ENCODE peak calls at places on chromosomes 5 and 9, in nine cellular contexts. Y is HCT116, I is left ventricle myocardium inferior, D is IMR-90, M is cardiac muscle cell, X is brain microvascular endothelial cell, T is Peyer's patch, Q is prostate gland, C is thyroid gland. H is an unnamed sample. For H3K27me3, the result is how much of the 10 kb centered on the place peaks cover.

GRCh38 chr9:98890256-98890655 is 53.5 kb upstream of the COL15A1 start:
- DNase-seq in M (no peak), C (peak), D (no peak), Q (no peak), T (no peak), X (no peak), I (no peak), Y (no peak), H (no peak)

GRCh38 chr9:98203153-98203552 is 10.7 kb upstream of the CORO2A start:
- DNase-seq in Q (no peak), D (no peak), T (no peak), C (no peak), M (no peak), I (no peak), X (no peak), Y (no peak), H (no peak)

GRCh38 chr5:54703568-54704255 is 186.2 kb downstream of the SNX18 start:
- DNase-seq in M (no peak), Q (no peak), D (no peak), C (no peak), X (no peak), Y (no peak), T (no peak), I (no peak), H (no peak)

GRCh38 chr9:85021686-85022085 is 352.2 kb downstream of the NTRK2 start:
- DNase-seq in C (no peak), I (no peak), T (no peak), Q (no peak), M (no peak), D (no peak), X (no peak), Y (no peak), H (no peak)

GRCh38 chr5:51386916-51387853 is 3.9 kb downstream of the ISL1 start:
- DNase-seq in Q (no peak), T (no peak), X (no peak), Y (no peak), I (no peak), M (peak), D (no peak), C (no peak), H (no peak)

GRCh38 chr9:17630531-17630949 is 51.7 kb downstream of the SH3GL2 start:
- DNase-seq in X (no peak), C (no peak), D (no peak), Y (no peak), I (no peak), T (no peak), M (no peak), Q (no peak), H (no peak)

GRCh38 chr9:97507585-97507984 is 6.1 kb downstream of the TMOD1 start:
- DNase-seq in I (no peak), C (no peak), D (no peak), X (no peak), Q (no peak), T (no peak), Y (no peak), M (no peak), H (no peak)

GRCh38 chr5:54942064-54942778 is 43.2 kb downstream of the ESM1 start:
- DNase-seq in M (no peak), Q (no peak), T (no peak), Y (no peak), D (no peak), I (no peak), X (peak), C (no peak), H (no peak)

GRCh38 chr5:33105521-33105941 is 335.2 kb upstream of the TARS1 start:
- DNase-seq in Y (no peak), C (no peak), M (no peak), I (no peak), X (peak), Q (no peak), T (no peak), D (peak), H (peak)

GRCh38 chr9:116789097-116789496 is 102.0 kb downstream of the TRIM32 start:
- DNase-seq in T (no peak), Q (no peak), I (no peak), Y (no peak), D (no peak), M (no peak), X (no peak), C (no peak), H (no peak)

GRCh38 chr5:139862313-139862712 is 66.7 kb downstream of the PSD2 start:
- DNase-seq in Q (no peak), M (no peak), X (peak), I (no peak), C (no peak), D (peak), Y (no peak), T (no peak), H (no peak)

GRCh38 chr9:101387871-101388506 is 3.2 kb upstream of the BAAT start:
- DNase-seq in C (no peak), D (peak), T (no peak), M (peak), Q (no peak), I (no peak), Y (peak), X (peak), H (peak)

GRCh38 chr9:95091971-95092320 is 225.6 kb downstream of the FANCC start:
- DNase-seq in M (peak), Y (no peak), T (no peak), I (no peak), D (peak), C (no peak), Q (no peak), X (peak), H (peak)

GRCh38 chr5:10695759-10696543 is 65.1 kb downstream of the DAP start:
- DNase-seq in Y (no peak), X (no peak), I (no peak), C (no peak), M (no peak), D (no peak), T (no peak), Q (no peak), H (no peak)

GRCh38 chr5:99141534-99142135 is 212.8 kb upstream of the CHD1 start:
- DNase-seq in Y (no peak), I (no peak), Q (no peak), X (no peak), M (no peak), D (no peak), T (no peak), C (no peak), H (peak)

GRCh38 chr5:102958481-102959011 is 161.4 kb downstream of the GIN1 start:
- DNase-seq in X (peak), T (no peak), M (no peak), D (peak), Y (peak), C (no peak), Q (no peak), I (no peak), H (peak)

GRCh38 chr5:124960266-124960665 is 213.8 kb upstream of the ZNF608 start:
- DNase-seq in T (no peak), M (no peak), X (no peak), I (no peak), Q (no peak), C (no peak), D (no peak), Y (no peak), H (no peak)

GRCh38 chr9:78856781-78857180 is 559.9 kb downstream of the PSAT1 start:
- DNase-seq in I (no peak), C (no peak), T (no peak), Y (no peak), Q (no peak), D (no peak), X (no peak), M (no peak), H (no peak)

GRCh38 chr5:128905225-128906110 is 59.8 kb upstream of the SLC27A6 start:
- DNase-seq in D (peak), T (no peak), Q (peak), X (peak), C (peak), Y (peak), I (no peak), M (peak), H (peak)

GRCh38 chr9:18865542-18865941 is 167.5 kb downstream of the SAXO1 start:
- DNase-seq in D (peak), T (no peak), Q (no peak), C (no peak), X (no peak), Y (no peak), M (no peak), I (no peak), H (no peak)

GRCh38 chr5:151721087-151721646 is 34.5 kb upstream of the SPARC start:
- DNase-seq in Y (no peak), I (no peak), T (no peak), C (no peak), X (no peak), D (peak), Q (no peak), M (no peak), H (no peak)

GRCh38 chr5:126449751-126450271 is 26.6 kb downstream of the GRAMD2B start:
- DNase-seq in M (peak), I (no peak), C (peak), X (peak), Y (no peak), T (no peak), D (peak), Q (no peak), H (peak)

GRCh38 chr9:129962889-129963703 is 79.9 kb downstream of the FNBP1 start:
- DNase-seq in Y (no peak), T (no peak), X (peak), C (peak), D (peak), I (peak), M (peak), Q (peak), H (peak)

GRCh38 chr9:125999504-125999881 is 252.3 kb downstream of the PBX3 start:
- DNase-seq in I (no peak), C (no peak), M (no peak), T (no peak), D (no peak), Q (no peak), Y (no peak), X (no peak), H (no peak)

GRCh38 chr5:6633469-6634326 is 458 bp downstream of the SRD5A1 start:
- DNase-seq in I (no peak), Y (no peak), T (peak), X (peak), D (peak), C (peak), M (peak), Q (peak), H (peak)

GRCh38 chr5:6634327-6634713 is 1.1 kb downstream of the SRD5A1 start:
- DNase-seq in M (no peak), Q (no peak), I (no peak), T (no peak), C (no peak), D (no peak), X (no peak), Y (no peak), H (peak)

GRCh38 chr5:6632931-6633468 is at the start of the genes NSUN2 and SRD5A1:
- DNase-seq in C (peak), T (peak), M (peak), Q (peak), X (peak), I (peak), Y (peak), D (peak), H (peak)

GRCh38 chr5:6636293-6636692 is 3.1 kb downstream of the SRD5A1 start:
- DNase-seq in D (no peak), M (no peak), T (no peak), Q (peak), X (no peak), I (no peak), Y (no peak), C (no peak), H (peak)

GRCh38 chr5:6634788-6635430 is 1.7 kb downstream of the SRD5A1 start:
- DNase-seq in C (no peak), T (no peak), Y (no peak), D (peak), M (no peak), Q (no peak), I (no peak), X (no peak), H (peak)
- H3K4me3 ChIP-seq in C (no peak), T (no peak), Y (peak), D (peak), M (no peak), Q (no peak), I (no peak), X (no peak), H (peak)

GRCh38 chr5:121969660-121970295 is 8.0 kb downstream of the SRFBP1 start:
- DNase-seq in D (peak), I (no peak), M (no peak), Y (no peak), X (no peak), C (no peak), Q (no peak), T (no peak), H (peak)

GRCh38 chr5:121968910-121969607 is 7.3 kb downstream of the SRFBP1 start:
- DNase-seq in C (no peak), X (peak), Y (peak), D (peak), Q (no peak), I (no peak), M (no peak), T (no peak), H (peak)

GRCh38 chr5:121963409-121963808 is 1.6 kb downstream of the SRFBP1 start:
- DNase-seq in Y (no peak), C (no peak), X (no peak), D (no peak), M (no peak), T (no peak), Q (no peak), I (no peak), H (peak)

GRCh38 chr5:121962943-121963342 is 1.2 kb downstream of the SRFBP1 start:
- DNase-seq in Q (no peak), C (no peak), X (no peak), M (no peak), Y (no peak), I (no peak), D (peak), T (no peak), H (peak)

DNA sequence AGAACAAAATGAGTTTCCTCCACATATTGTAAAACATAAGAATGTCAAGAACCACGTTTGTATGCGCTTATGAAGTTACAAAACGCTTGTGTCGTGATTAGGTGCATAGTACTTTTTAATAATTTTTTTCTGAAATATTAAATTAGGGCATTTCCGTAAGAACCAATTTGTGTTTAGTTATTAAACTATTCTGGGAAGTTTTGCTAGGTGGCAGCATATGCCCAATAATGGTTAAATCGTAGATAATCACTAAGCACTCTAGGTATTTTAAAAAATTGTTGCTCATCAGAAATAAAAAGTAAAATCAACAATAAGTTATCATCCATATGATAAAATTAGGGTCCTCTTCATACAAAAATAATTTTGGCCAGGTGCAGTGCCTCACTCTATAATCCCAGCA is 5.4 kb downstream of the SRFBP1 start:
- DNase-seq in T (no peak), M (no peak), Q (no peak), X (peak), D (peak), C (no peak), I (no peak), Y (no peak), H (peak)
- TF ChIP-seq CTCF in T (no peak), M (peak), Q (peak), X (peak), D (peak), C (peak), I (peak), Y (peak), H (peak)

GRCh38 chr9:132575811-132576210 is 6.6 kb upstream of the BARHL1 start:
- DNase-seq in T (no peak), M (no peak), X (no peak), Q (no peak), Y (no peak), C (no peak), I (no peak), D (no peak), H (no peak)

GRCh38 chr9:132575005-132575609 is 7.3 kb upstream of the BARHL1 start:
- DNase-seq in T (peak), X (peak), C (peak), M (peak), Q (peak), D (peak), Y (peak), I (peak), H (peak)

GRCh38 chr9:132579427-132579798 is 3.0 kb upstream of the BARHL1 start:
- DNase-seq in I (no peak), T (no peak), C (no peak), X (no peak), Q (no peak), D (no peak), Y (no peak), M (no peak), H (no peak)

GRCh38 chr9:132578367-132578932 is 4.0 kb upstream of the BARHL1 start:
- DNase-seq in Q (no peak), X (no peak), D (no peak), C (no peak), Y (no peak), T (no peak), I (no peak), M (no peak), H (no peak)

DNA sequence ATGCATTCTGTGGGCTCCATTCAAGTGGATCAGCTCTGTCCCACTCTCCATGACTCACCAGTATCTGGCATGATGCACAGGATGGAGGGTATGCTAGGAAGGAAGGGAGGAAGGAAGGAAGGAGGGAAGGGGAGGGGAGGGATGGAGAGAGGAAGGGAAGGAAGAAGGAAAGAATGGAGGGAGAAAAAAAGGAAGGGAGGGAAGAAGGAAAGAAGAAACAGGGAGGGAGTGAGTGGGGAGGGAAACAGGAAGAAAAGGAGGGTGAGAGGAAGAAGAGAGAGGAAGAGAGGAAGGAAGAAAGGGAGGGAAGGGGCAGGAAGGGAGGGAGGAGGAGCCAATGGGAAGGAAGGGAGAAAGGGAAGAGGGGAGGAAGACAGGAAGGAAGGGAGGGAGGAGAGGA is 5.3 kb upstream of the BARHL1 start:
- DNase-seq in X (no peak), Q (no peak), I (no peak), T (no peak), C (no peak), Y (no peak), M (no peak), D (no peak), H (no peak)
- H3K27me3 ChIP-seq in X (half or more), Q (under half), I (half or more), T (under half), C (under half), Y (under half), M (half or more), D (half or more), H (under half)

GRCh38 chr9:21576331-21577189 is 94.4 kb upstream of the IFNE start:
- DNase-seq in I (no peak), X (peak), D (peak), M (no peak), T (no peak), Q (no peak), Y (peak), C (peak), H (peak)
- H3K4me3 ChIP-seq in I (no peak), X (peak), D (peak), M (no peak), T (no peak), Q (no peak), Y (peak), C (no peak), H (peak)

DNA sequence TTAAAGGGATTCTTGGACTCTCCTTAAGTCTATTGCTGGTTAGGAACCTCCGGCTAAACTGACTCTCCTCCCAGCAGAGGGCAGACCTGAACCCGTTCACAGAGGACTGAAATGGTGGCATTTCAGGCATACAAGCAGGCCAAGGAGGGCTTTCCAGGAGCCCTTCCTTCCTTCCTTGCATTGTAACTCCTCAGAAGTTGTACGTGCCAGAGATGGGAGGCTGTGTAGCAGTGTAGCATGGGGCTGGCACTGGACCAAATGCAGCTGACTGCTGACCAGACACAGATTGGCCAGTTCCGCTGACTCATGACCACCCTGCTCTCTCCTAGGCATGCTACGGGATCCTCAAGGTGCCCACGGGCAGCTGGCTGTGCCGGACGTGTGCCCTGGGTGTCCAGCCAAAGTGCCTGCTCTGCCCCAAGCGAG is 36.4 kb downstream of the JADE2 start:
- DNase-seq in D (peak), C (no peak), Y (peak), M (no peak), Q (no peak), X (peak), I (peak), T (no peak), H (peak)
- TF ChIP-seq CTCF in D (peak), C (peak), Y (peak), M (peak), Q (no peak), X (peak), I (peak), T (no peak), H (peak)

GRCh38 chr5:181064987-181065386 is 24.9 kb downstream of the BTNL9 start:
- DNase-seq in M (no peak), X (no peak), T (no peak), Q (no peak), I (no peak), Y (no peak), D (no peak), C (no peak), H (no peak)
- H3K27me3 ChIP-seq in M (under half), X (under half), T (under half), Q (under half), I (half or more), Y (under half), D (under half), C (under half), H (under half)

GRCh38 chr9:90808226-90808797 is 6.7 kb downstream of the SYK start:
- DNase-seq in X (no peak), T (no peak), C (no peak), Y (no peak), D (no peak), Q (no peak), M (no peak), I (no peak), H (no peak)
- H3K4me3 ChIP-seq in X (no peak), T (no peak), C (no peak), Y (no peak), D (no peak), Q (no peak), M (no peak), I (no peak), H (no peak)

GRCh38 chr9:137665697-137666504 is 47.1 kb downstream of the EHMT1 start:
- DNase-seq in M (peak), C (no peak), Q (no peak), T (no peak), D (no peak), I (no peak), X (peak), Y (no peak), H (no peak)
- TF ChIP-seq CTCF in M (no peak), C (no peak), Q (peak), T (no peak), D (peak), I (no peak), X (peak), Y (no peak), H (no peak)

DNA sequence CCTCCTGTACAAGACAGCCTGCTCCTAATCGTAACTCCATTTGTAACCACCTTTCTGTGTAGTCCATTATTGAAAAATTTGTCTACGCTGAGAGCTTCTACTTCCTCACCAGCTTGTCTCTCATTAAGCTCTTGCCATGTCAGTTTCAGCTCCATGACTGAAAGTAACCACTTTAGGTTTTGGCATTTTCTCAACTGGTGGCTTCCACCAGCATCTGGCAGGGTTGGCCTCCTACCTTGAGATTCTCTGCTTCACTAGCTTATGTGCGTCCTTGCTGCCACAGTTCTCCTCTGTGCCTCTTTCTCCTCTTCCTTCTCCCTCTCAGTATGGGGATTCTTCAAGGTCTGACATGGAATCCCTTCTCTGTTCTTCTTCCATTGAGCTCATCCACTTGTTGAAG is 31.8 kb downstream of the F2RL2 start:
- DNase-seq in C (no peak), I (no peak), D (no peak), Q (no peak), M (no peak), X (no peak), Y (no peak), T (no peak), H (no peak)
- H3K27me3 ChIP-seq in C (under half), I (under half), D (under half), Q (under half), M (under half), X (under half), Y (under half), T (under half), H (under half)

GRCh38 chr5:149143470-149143869 is 2.2 kb downstream of the ABLIM3 start:
- DNase-seq in Y (no peak), D (peak), X (peak), Q (no peak), M (no peak), T (no peak), C (no peak), I (no peak), H (peak)
- H3K4me3 ChIP-seq in Y (no peak), D (peak), X (peak), Q (no peak), M (no peak), T (no peak), C (no peak), I (peak), H (no peak)

H was measured in bronchial epithelial cell.